ENCODE peak calls at places on chromosome 17, in seven cellular contexts. Y, F, D, I, V, T and M are unnamed samples.
A peak's percentile ranks its signal among the peaks of the same experiment; 100 is the strongest.

GRCh38 chr17:40326014-40326831 is 17.2 kb downstream of the RARA start:
- DNase-seq in Y (no peak), F (no peak), D (no peak), I (no peak), V (peak; percentile 37), T (peak; percentile 92), M (peak; percentile 59)

GRCh38 chr17:9259419-9259818 is 238.1 kb downstream of the NTN1 start:
- DNase-seq in Y (no peak), F (no peak), D (no peak), I (no peak), V (no peak), T (no peak), M (no peak)

GRCh38 chr17:72935984-72936383 is 156.5 kb downstream of the SLC39A11 start:
- DNase-seq in Y (no peak), F (no peak), D (no peak), I (no peak), V (no peak), T (no peak), M (no peak)

GRCh38 chr17:32520737-32521399 is 34.1 kb downstream of the CDK5R1 start:
- DNase-seq in Y (no peak), F (no peak), D (no peak), I (no peak), V (no peak), T (no peak), M (no peak)

GRCh38 chr17:78128616-78129384 is at the start of gene TMC6:
- DNase-seq in Y (no peak), F (no peak), D (no peak), I (no peak), V (peak; percentile 67), T (peak; percentile 89), M (peak; percentile 76)

GRCh38 chr17:82674656-82675475 is 23.6 kb downstream of the RAB40B start:
- DNase-seq in Y (no peak), F (no peak), D (no peak), I (no peak), V (no peak), T (no peak), M (no peak)

GRCh38 chr17:72439893-72440502 is 319.2 kb downstream of the SOX9 start:
- DNase-seq in Y (no peak), F (no peak), D (no peak), I (no peak), V (no peak), T (no peak), M (no peak)

GRCh38 chr17:2965621-2966275 is 97.7 kb downstream of the OR1D5 start:
- DNase-seq in Y (no peak), F (no peak), D (peak; percentile 63), I (no peak), V (no peak), T (no peak), M (no peak)

GRCh38 chr17:3485481-3486068 is 9.8 kb downstream of the ASPA start:
- DNase-seq in Y (no peak), F (no peak), D (no peak), I (no peak), V (no peak), T (no peak), M (no peak)